ENCODE peak calls at places on chromosomes 12 and 14, in six cellular contexts. V is lower lobe of right lung; T is H1; D is cerebellum; A is CD4-positive, alpha-beta T cell; J is HS-5. Z is an unnamed sample.

GRCh38 chr14:61461808-61462275 is 140.5 kb downstream of the PRKCH start:
- DNase-seq in D (peak), V (no peak), T (no peak), J (no peak), A (no peak), Z (no peak)

GRCh38 chr12:459430-460258 is at the start of gene B4GALNT3:
- DNase-seq in J (no peak), T (no peak), A (peak), V (peak), D (peak), Z (no peak)

GRCh38 chr14:46769292-46769691 is 117.7 kb upstream of the RPL10L start:
- DNase-seq in V (no peak), A (no peak), J (no peak), D (no peak), T (no peak), Z (no peak)

GRCh38 chr12:47021298-47021697 is 58.1 kb upstream of the PCED1B start:
- DNase-seq in D (peak), J (peak), V (no peak), T (no peak), A (no peak), Z (no peak)

GRCh38 chr14:92039073-92039719 is 663 bp downstream of the TRIP11 start:
- DNase-seq in V (no peak), J (peak), T (peak), A (no peak), D (peak), Z (peak)

GRCh38 chr12:103877934-103878510 is 37.0 kb upstream of the NT5DC3 start:
- DNase-seq in D (peak), V (no peak), A (peak), J (peak), T (peak), Z (no peak)

GRCh38 chr12:67772276-67773169 is 124.0 kb downstream of the DYRK2 start:
- DNase-seq in T (peak), V (no peak), D (no peak), A (no peak), J (no peak), Z (no peak)

GRCh38 chr12:2845280-2845679 is 10.4 kb upstream of the NRIP2 start:
- DNase-seq in A (no peak), V (no peak), D (no peak), T (no peak), J (no peak), Z (no peak)

GRCh38 chr12:66035289-66035961 is 95.1 kb downstream of the LLPH start:
- DNase-seq in J (no peak), A (no peak), D (no peak), V (no peak), T (no peak), Z (no peak)

GRCh38 chr12:123289911-123290310 is 18.3 kb upstream of the CDK2AP1 start:
- DNase-seq in T (no peak), V (no peak), A (no peak), J (no peak), D (no peak), Z (no peak)

GRCh38 chr12:12645485-12645884 is 33.8 kb downstream of the CREBL2 start:
- DNase-seq in V (no peak), J (no peak), D (no peak), T (no peak), A (peak), Z (no peak)

GRCh38 chr14:37051153-37051552 is 121.3 kb downstream of the SLC25A21 start:
- DNase-seq in J (no peak), T (no peak), D (no peak), A (no peak), V (no peak), Z (no peak)

GRCh38 chr14:103594265-103594664 is 31.5 kb downstream of the COA8 start:
- DNase-seq in J (no peak), V (no peak), D (peak), T (no peak), A (no peak), Z (no peak)

GRCh38 chr12:105561981-105562726 is 231.7 kb downstream of the C12orf75 start:
- DNase-seq in J (peak), A (no peak), V (no peak), D (no peak), T (no peak), Z (no peak)

GRCh38 chr14:90045608-90046007 is 16.2 kb upstream of the KCNK13 start:
- DNase-seq in J (no peak), A (no peak), T (no peak), V (no peak), D (no peak), Z (no peak)

GRCh38 chr12:106152334-106152733 is 13.6 kb upstream of the NUAK1 start:
- DNase-seq in V (no peak), T (no peak), A (no peak), J (no peak), D (no peak), Z (no peak)

GRCh38 chr14:55430024-55430690 is 10.3 kb downstream of the TBPL2 start:
- DNase-seq in A (no peak), V (no peak), T (no peak), D (no peak), J (peak), Z (no peak)

GRCh38 chr14:104266643-104267575 is 128.5 kb downstream of the KIF26A start:
- DNase-seq in A (no peak), V (peak), J (no peak), T (no peak), D (no peak), Z (peak)

GRCh38 chr12:132717531-132718387 is 7.1 kb downstream of the PGAM5 start:
- DNase-seq in V (no peak), A (no peak), J (no peak), T (no peak), D (no peak), Z (no peak)

GRCh38 chr14:91149462-91149861 is 35.6 kb downstream of the DGLUCY start:
- DNase-seq in A (no peak), V (no peak), D (no peak), J (peak), T (no peak), Z (no peak)

GRCh38 chr14:51368721-51369163 is 128.7 kb downstream of the TMX1 start:
- DNase-seq in D (no peak), V (no peak), A (no peak), J (peak), T (no peak), Z (no peak)

GRCh38 chr14:36524874-36525745 is 5.1 kb upstream of the NKX2-1 start:
- DNase-seq in T (peak), V (peak), D (no peak), J (no peak), A (no peak), Z (no peak)

GRCh38 chr14:54098536-54098935 is 141.9 kb upstream of the BMP4 start:
- DNase-seq in J (no peak), D (no peak), A (no peak), V (no peak), T (no peak), Z (no peak)

GRCh38 chr12:98260276-98260675 is 255.1 kb upstream of the TMPO start:
- DNase-seq in V (no peak), T (no peak), D (no peak), J (no peak), A (no peak), Z (no peak)